ENCODE peak calls at places on chromosomes 6 and 20, in nine cellular contexts. I is NCI-H2029 treated with DMSO at 0.1 percent for 48 hours, B is right cardiac atrium, V is pons, W is G401, E is HTR-8/SVneo, G is tibial artery, Q is fibroblast of the conjunctiva, J is nucleus accumbens. F is an unnamed sample.

GRCh38 chr6:117371492-117371891 is 54.2 kb downstream of the ROS1 start:
- DNase-seq in I (no peak), B (no peak), V (no peak), W (no peak), E (no peak), G (no peak), Q (no peak), J (no peak), F (no peak)

GRCh38 chr6:15401120-15401519 is 155.3 kb downstream of the JARID2 start:
- DNase-seq in I (no peak), B (no peak), V (no peak), W (peak), E (no peak), G (no peak), Q (no peak), J (no peak), F (no peak)

GRCh38 chr6:147154454-147154853 is 49.8 kb upstream of the STXBP5 start:
- DNase-seq in I (no peak), B (no peak), V (no peak), W (no peak), E (peak), G (no peak), Q (peak), J (no peak), F (no peak)

GRCh38 chr6:5989141-5989723 is 17.5 kb downstream of the NRN1 start:
- DNase-seq in I (peak), B (peak), V (peak), W (no peak), E (no peak), G (peak), Q (no peak), J (no peak), F (no peak)

GRCh38 chr6:61562098-61562497 is 723.9 kb downstream of the KHDRBS2 start:
- DNase-seq in I (no peak), B (no peak), V (no peak), W (no peak), E (no peak), G (no peak), Q (no peak), J (no peak), F (no peak)

GRCh38 chr20:37968726-37969401 is 64.4 kb downstream of the TTI1 start:
- DNase-seq in I (no peak), B (no peak), V (no peak), W (no peak), E (no peak), G (no peak), Q (no peak), J (no peak), F (no peak)

GRCh38 chr6:3380344-3381232 is 76.3 kb downstream of the SLC22A23 start:
- DNase-seq in I (peak), B (no peak), V (no peak), W (peak), E (no peak), G (no peak), Q (no peak), J (no peak), F (no peak)

GRCh38 chr6:32819729-32820128 is 2.9 kb upstream of the HLA-DOB start:
- DNase-seq in I (no peak), B (no peak), V (no peak), W (no peak), E (no peak), G (no peak), Q (peak), J (no peak), F (no peak)

GRCh38 chr20:63565021-63565698 is 8.9 kb downstream of the HELZ2 start:
- DNase-seq in I (no peak), B (no peak), V (no peak), W (no peak), E (no peak), G (no peak), Q (no peak), J (no peak), F (no peak)

GRCh38 chr6:166442131-166442530 is 59.4 kb upstream of the MPC1 start:
- DNase-seq in I (no peak), B (no peak), V (no peak), W (no peak), E (no peak), G (no peak), Q (no peak), J (no peak), F (no peak)

GRCh38 chr6:2733324-2733723 is 17.4 kb downstream of the MYLK4 start:
- DNase-seq in I (no peak), B (peak), V (peak), W (no peak), E (no peak), G (peak), Q (no peak), J (peak), F (peak)

GRCh38 chr6:159044899-159045727 is at the start of gene TAGAP:
- DNase-seq in I (no peak), B (peak), V (peak), W (no peak), E (no peak), G (peak), Q (no peak), J (no peak), F (peak)

GRCh38 chr6:156731436-156731835 is 45.7 kb upstream of the ARID1B start:
- DNase-seq in I (no peak), B (no peak), V (peak), W (no peak), E (no peak), G (no peak), Q (no peak), J (no peak), F (no peak)

GRCh38 chr6:36912583-36912982 is 26.8 kb downstream of the C6orf89 start:
- DNase-seq in I (no peak), B (no peak), V (peak), W (no peak), E (peak), G (no peak), Q (peak), J (no peak), F (peak)

GRCh38 chr6:14453712-14454466 is 336.3 kb downstream of the CD83 start:
- DNase-seq in I (peak), B (no peak), V (no peak), W (no peak), E (no peak), G (no peak), Q (no peak), J (no peak), F (no peak)

GRCh38 chr20:48186915-48187314 is 401.6 kb upstream of the SULF2 start:
- DNase-seq in I (no peak), B (no peak), V (no peak), W (no peak), E (no peak), G (no peak), Q (no peak), J (no peak), F (no peak)

GRCh38 chr6:168388641-168389633 is 52.0 kb upstream of the SMOC2 start:
- DNase-seq in I (peak), B (peak), V (no peak), W (no peak), E (no peak), G (no peak), Q (no peak), J (no peak), F (no peak)

GRCh38 chr6:148358196-148358785 is 15.7 kb downstream of the SASH1 start:
- DNase-seq in I (no peak), B (no peak), V (peak), W (peak), E (no peak), G (peak), Q (peak), J (peak), F (no peak)

F was measured in CMK.